ENCODE peak calls at places on chromosomes 11 and 22, in six cellular contexts. V is suprapubic skin, G is colonic mucosa, S is Calu3, E is right atrium auricular region, C is MM.1S. N is an unnamed sample.

GRCh38 chr11:2088746-2089535 is 50.2 kb downstream of the IGF2 start:
- DNase-seq in V (no peak), G (no peak), S (no peak), E (peak), C (no peak), N (no peak)

GRCh38 chr11:62835336-62835735 is 2.7 kb upstream of the TEX54 start:
- DNase-seq in V (no peak), G (no peak), S (no peak), E (no peak), C (no peak), N (no peak)

GRCh38 chr11:65946655-65947054 is 1.4 kb downstream of the TSGA10IP start:
- DNase-seq in V (no peak), G (no peak), S (no peak), E (no peak), C (no peak), N (no peak)

GRCh38 chr11:11993814-11994213 is 14.6 kb downstream of the DKK3 start:
- DNase-seq in V (peak), G (no peak), S (peak), E (no peak), C (no peak), N (no peak)

GRCh38 chr11:128690746-128691091 is 3.2 kb upstream of the FLI1 start:
- DNase-seq in V (no peak), G (no peak), S (no peak), E (no peak), C (no peak), N (no peak)

GRCh38 chr11:107741044-107741823 is 29.4 kb upstream of the SLN start:
- DNase-seq in V (no peak), G (no peak), S (peak), E (no peak), C (peak), N (peak)

GRCh38 chr11:79253280-79253679 is 187.6 kb downstream of the TENM4 start:
- DNase-seq in V (no peak), G (no peak), S (no peak), E (no peak), C (no peak), N (no peak)

GRCh38 chr11:73640567-73640966 is 5.8 kb upstream of the PLEKHB1 start:
- DNase-seq in V (no peak), G (no peak), S (no peak), E (no peak), C (no peak), N (no peak)

GRCh38 chr11:46541593-46542371 is 52.0 kb downstream of the AMBRA1 start:
- DNase-seq in V (no peak), G (peak), S (peak), E (no peak), C (no peak), N (peak)

GRCh38 chr22:22813126-22814075 is 74.2 kb upstream of the IGLL5 start:
- DNase-seq in V (no peak), G (no peak), S (no peak), E (no peak), C (no peak), N (no peak)

GRCh38 chr22:38872172-38872830 is at the start of gene CBX6:
- DNase-seq in V (peak), G (peak), S (peak), E (peak), C (peak), N (peak)

DNA sequence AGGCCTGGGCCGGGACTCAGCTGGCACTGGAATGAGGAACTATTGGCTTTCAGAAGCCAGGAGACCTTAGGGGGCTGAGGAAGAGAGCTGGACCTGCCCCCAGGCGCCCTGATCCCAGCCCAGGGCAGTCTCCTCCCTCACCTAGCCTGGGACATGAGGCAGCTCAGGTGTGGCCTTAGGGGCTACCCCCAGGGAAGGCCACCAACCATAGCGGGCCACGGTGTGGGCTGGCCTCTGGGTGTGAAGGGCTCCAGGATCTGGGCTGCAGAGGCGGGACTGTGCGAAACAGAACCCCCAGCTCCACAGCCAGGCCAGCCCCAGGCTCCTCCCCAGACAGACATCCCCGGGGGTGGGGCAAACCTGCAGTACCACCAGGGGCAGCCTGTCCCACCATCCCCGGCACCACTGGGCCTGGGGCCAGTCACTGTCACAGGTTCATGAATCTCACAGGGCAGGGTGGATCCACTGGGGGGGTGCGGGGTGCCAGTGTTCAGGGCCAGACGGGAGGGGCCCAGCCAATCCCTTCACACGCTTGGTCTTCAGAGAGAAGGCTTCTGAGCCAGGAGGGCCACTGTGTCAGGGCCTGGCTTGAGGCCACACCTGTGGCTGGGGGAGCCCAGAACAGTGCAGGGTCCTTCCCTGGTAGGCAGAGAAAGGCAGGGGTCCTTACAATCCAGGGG is 3.5 kb downstream of the PLXNB2 start:
- DNase-seq in V (no peak), G (peak), S (peak), E (no peak), C (no peak), N (peak)
- TF ChIP-seq CTCF in V (no peak), G (no peak), S (no peak), E (peak), C (no peak), N (no peak)

GRCh38 chr11:69649576-69649900 is 8.6 kb downstream of the CCND1 start:
- DNase-seq in V (no peak), G (no peak), S (no peak), E (no peak), C (no peak), N (no peak)
- TF ChIP-seq CTCF in V (no peak), G (no peak), S (no peak), E (no peak), C (no peak), N (no peak)

DNA sequence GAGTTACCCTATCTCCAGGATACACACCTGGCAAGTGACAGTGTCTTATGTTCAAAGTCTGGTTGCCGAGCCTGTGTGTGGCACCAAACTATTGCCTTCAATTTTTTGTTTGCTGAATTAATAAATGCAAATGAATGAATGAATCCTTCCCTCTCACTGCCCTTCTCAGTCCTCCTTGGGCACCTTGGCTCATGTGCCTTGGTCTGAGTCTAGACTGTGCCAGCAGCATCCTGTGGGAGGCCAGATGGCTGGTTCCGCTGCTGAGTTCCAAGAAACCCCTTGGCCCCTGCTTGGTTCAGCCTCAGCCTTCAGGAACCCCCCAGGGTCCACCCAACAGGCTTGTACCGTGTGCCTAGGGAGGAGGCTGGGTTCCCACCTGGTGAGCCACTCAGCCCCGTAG is 31.0 kb downstream of the TOB2 start:
- DNase-seq in V (no peak), G (no peak), S (no peak), E (no peak), C (no peak), N (no peak)
- TF ChIP-seq CTCF in V (no peak), G (no peak), S (no peak), E (no peak), C (no peak), N (no peak)

GRCh38 chr11:41245704-41246398 is 213.6 kb downstream of the LRRC4C start:
- DNase-seq in V (no peak), G (no peak), S (no peak), E (no peak), C (no peak), N (no peak)
- TF ChIP-seq CTCF in V (no peak), G (no peak), S (no peak), E (peak), C (no peak), N (no peak)

GRCh38 chr11:109423114-109423859 is 1.3 kb downstream of the C11orf87 start:
- DNase-seq in V (no peak), G (no peak), S (no peak), E (no peak), C (no peak), N (peak)

GRCh38 chr11:109424893-109425292 is 2.9 kb downstream of the C11orf87 start:
- DNase-seq in V (no peak), G (peak), S (no peak), E (no peak), C (peak), N (no peak)

GRCh38 chr11:109425554-109425953 is 3.6 kb downstream of the C11orf87 start:
- DNase-seq in V (no peak), G (no peak), S (no peak), E (no peak), C (no peak), N (no peak)

GRCh38 chr11:109422755-109423113 is 744 bp downstream of the C11orf87 start:
- DNase-seq in V (no peak), G (no peak), S (no peak), E (no peak), C (no peak), N (no peak)

GRCh38 chr11:109423860-109424190 is 1.8 kb downstream of the C11orf87 start:
- DNase-seq in V (no peak), G (no peak), S (no peak), E (no peak), C (no peak), N (no peak)
- TF ChIP-seq CTCF in V (no peak), G (no peak), S (no peak), E (no peak), C (no peak), N (no peak)

N was measured in mucosa of descending colon.